ENCODE peak calls at places on chromosomes 12 and 14, in five cellular contexts. D, O, Y, B and K are unnamed samples. For H3K4me1, the result is how much of the 10 kb centered on the place peaks cover.

GRCh38 chr12:64102339-64102738 is 119.8 kb downstream of the KICS2 start:
- DNase-seq in D (no peak), O (no peak), B (no peak), Y (no peak), K (no peak)

GRCh38 chr12:65657635-65658034 is 166.6 kb upstream of the HMGA2 start:
- DNase-seq in B (no peak), O (no peak), D (no peak), Y (no peak), K (no peak)

GRCh38 chr12:95326450-95326849 is 108.8 kb downstream of the VEZT start:
- DNase-seq in D (no peak), Y (no peak), O (no peak), B (no peak), K (no peak)

GRCh38 chr14:94213021-94213420 is 38.9 kb downstream of the PPP4R4 start:
- DNase-seq in Y (no peak), D (no peak), B (no peak), O (no peak), K (no peak)

GRCh38 chr12:26043139-26044006 is 81.5 kb downstream of the BHLHE41 start:
- DNase-seq in D (no peak), Y (no peak), B (no peak), O (no peak), K (no peak)

GRCh38 chr12:56224102-56224701 is at the start of gene NABP2:
- DNase-seq in O (peak), Y (peak), B (peak), D (peak), K (peak)

GRCh38 chr14:22918519-22918808 is 485 bp downstream of the RBM23 start:
- DNase-seq in Y (no peak), D (no peak), B (no peak), O (no peak), K (no peak)

GRCh38 chr12:115354007-115354452 is 670.1 kb upstream of the TBX3 start:
- DNase-seq in D (peak), Y (no peak), O (peak), B (peak), K (peak)

GRCh38 chr14:95490727-95491451 is 25.6 kb downstream of the SYNE3 start:
- DNase-seq in B (peak), Y (no peak), O (no peak), D (peak), K (no peak)

GRCh38 chr12:104219361-104219892 is 3.8 kb downstream of the TXNRD1 start:
- DNase-seq in O (peak), D (no peak), B (no peak), Y (no peak), K (no peak)

GRCh38 chr12:58156697-58157096 is 215.3 kb downstream of the ATP23 start:
- DNase-seq in B (no peak), O (no peak), Y (no peak), D (no peak), K (no peak)

GRCh38 chr14:39005044-39005736 is 97.8 kb downstream of the SEC23A start:
- DNase-seq in Y (no peak), B (no peak), D (no peak), O (no peak), K (no peak)

GRCh38 chr12:85155791-85156190 is 119.6 kb downstream of the LRRIQ1 start:
- DNase-seq in Y (no peak), D (no peak), O (no peak), B (no peak), K (no peak)

GRCh38 chr12:46409342-46409741 is 36.8 kb upstream of the SLC38A2 start:
- DNase-seq in Y (no peak), D (no peak), B (no peak), O (no peak), K (no peak)

GRCh38 chr12:11705010-11705409 is 55.5 kb downstream of the ETV6 start:
- DNase-seq in O (no peak), D (no peak), Y (no peak), B (no peak), K (no peak)

GRCh38 chr14:74945261-74945851 is 10.0 kb downstream of the PGF start:
- DNase-seq in B (peak), O (no peak), D (no peak), Y (no peak), K (peak)

GRCh38 chr12:92543872-92544271 is 158.9 kb upstream of the PLEKHG7 start:
- DNase-seq in O (no peak), Y (no peak), B (no peak), D (no peak), K (no peak)

GRCh38 chr12:76384560-76384959 is 36.3 kb upstream of the BBS10 start:
- DNase-seq in B (peak), O (no peak), Y (no peak), D (no peak), K (no peak)

GRCh38 chr12:79344855-79345840 is 345.6 kb downstream of the PAWR start:
- DNase-seq in B (no peak), D (no peak), Y (no peak), O (peak), K (no peak)

GRCh38 chr12:112891093-112892024 is 15.4 kb upstream of the OAS1 start:
- DNase-seq in B (no peak), O (peak), D (no peak), Y (no peak), K (no peak)

GRCh38 chr14:99256483-99256874 is 15.5 kb downstream of the BCL11B start:
- DNase-seq in O (no peak), B (no peak), D (no peak), Y (no peak), K (peak)

GRCh38 chr12:47554046-47554653 is 151.7 kb downstream of the RPAP3 start:
- DNase-seq in B (no peak), O (no peak), D (no peak), Y (no peak), K (no peak)

GRCh38 chr14:105701456-105702274 is 175.3 kb downstream of the TMEM121 start:
- DNase-seq in D (no peak), Y (no peak), B (no peak), O (no peak), K (peak)

GRCh38 chr14:77008541-77008940 is 20.0 kb downstream of the IRF2BPL start:
- DNase-seq in D (no peak), Y (no peak), O (no peak), B (no peak), K (no peak)

GRCh38 chr14:94640721-94641631 is 28.8 kb downstream of the SERPINA3 start:
- DNase-seq in D (no peak), Y (no peak), O (no peak), B (no peak), K (no peak)

GRCh38 chr12:132296063-132296462 is 33.3 kb downstream of the GALNT9 start:
- DNase-seq in D (no peak), O (no peak), B (no peak), Y (no peak), K (no peak)

GRCh38 chr14:57245941-57246340 is 22.8 kb downstream of the EXOC5 start:
- DNase-seq in O (no peak), D (no peak), B (no peak), Y (no peak), K (no peak)

GRCh38 chr14:59044707-59045106 is 143.8 kb upstream of the DAAM1 start:
- DNase-seq in O (no peak), B (no peak), Y (no peak), D (no peak), K (no peak)

GRCh38 chr14:103281496-103282231 is 52.4 kb upstream of the EIF5 start:
- DNase-seq in B (peak), D (peak), O (peak), Y (peak), K (no peak)

GRCh38 chr14:103578401-103579075 is 15.8 kb downstream of the COA8 start:
- DNase-seq in O (no peak), B (no peak), Y (no peak), D (no peak), K (no peak)

GRCh38 chr12:75900781-75901254 is 130.8 kb downstream of the PHLDA1 start:
- DNase-seq in Y (no peak), D (no peak), O (no peak), B (no peak), K (no peak)

GRCh38 chr12:113277511-113277910 is 56.2 kb downstream of the TPCN1 start:
- DNase-seq in D (no peak), O (no peak), Y (no peak), B (no peak), K (no peak)

GRCh38 chr14:99454246-99454645 is 26.4 kb downstream of the SETD3 start:
- DNase-seq in B (no peak), O (no peak), Y (no peak), D (no peak), K (no peak)

GRCh38 chr14:61475316-61475715 is 153.9 kb downstream of the PRKCH start:
- DNase-seq in D (no peak), O (peak), B (no peak), Y (no peak), K (no peak)

GRCh38 chr14:53227154-53227718 is 74.1 kb upstream of the DDHD1 start:
- DNase-seq in B (no peak), Y (no peak), D (no peak), O (no peak), K (no peak)

GRCh38 chr14:105999361-106000028 is 473.1 kb downstream of the TMEM121 start:
- DNase-seq in O (peak), B (no peak), D (no peak), Y (peak), K (no peak)

GRCh38 chr12:29782285-29782820 is 1.4 kb downstream of the TMTC1 start:
- DNase-seq in Y (no peak), O (peak), D (no peak), B (peak), K (no peak)

GRCh38 chr12:2974560-2974971 is 15.4 kb downstream of the TEAD4 start:
- DNase-seq in O (no peak), B (peak), Y (no peak), D (no peak), K (no peak)

DNA sequence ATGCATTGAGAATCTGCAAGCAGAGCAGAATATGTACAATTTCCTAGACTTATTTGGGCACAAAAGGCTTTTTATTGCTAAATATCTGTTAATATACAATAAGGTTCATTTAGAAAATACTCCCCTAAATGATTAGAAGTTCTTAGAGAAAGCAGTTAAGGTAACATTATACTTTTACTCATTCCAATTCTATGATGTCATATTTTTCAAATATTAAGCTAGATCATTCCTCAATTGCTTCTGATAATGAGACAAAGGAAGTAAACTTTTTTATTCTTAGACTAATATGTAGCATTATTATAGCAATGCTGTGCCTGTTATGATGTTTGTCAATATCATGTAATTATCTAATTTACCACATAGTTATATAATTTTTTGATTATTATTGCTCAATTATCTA is 447.0 kb downstream of the SLC16A7 start:
- DNase-seq in Y (no peak), O (no peak), D (no peak), B (no peak), K (no peak)
- H3K4me1 ChIP-seq in Y (under half), O (under half), D (under half), B (under half), K (under half)

GRCh38 chr12:5066251-5066650 is 22.6 kb downstream of the KCNA5 start:
- DNase-seq in B (no peak), O (no peak), Y (no peak), D (no peak), K (no peak)
- H3K27ac ChIP-seq in B (no peak), O (no peak), Y (no peak), D (no peak), K (peak)

DNA sequence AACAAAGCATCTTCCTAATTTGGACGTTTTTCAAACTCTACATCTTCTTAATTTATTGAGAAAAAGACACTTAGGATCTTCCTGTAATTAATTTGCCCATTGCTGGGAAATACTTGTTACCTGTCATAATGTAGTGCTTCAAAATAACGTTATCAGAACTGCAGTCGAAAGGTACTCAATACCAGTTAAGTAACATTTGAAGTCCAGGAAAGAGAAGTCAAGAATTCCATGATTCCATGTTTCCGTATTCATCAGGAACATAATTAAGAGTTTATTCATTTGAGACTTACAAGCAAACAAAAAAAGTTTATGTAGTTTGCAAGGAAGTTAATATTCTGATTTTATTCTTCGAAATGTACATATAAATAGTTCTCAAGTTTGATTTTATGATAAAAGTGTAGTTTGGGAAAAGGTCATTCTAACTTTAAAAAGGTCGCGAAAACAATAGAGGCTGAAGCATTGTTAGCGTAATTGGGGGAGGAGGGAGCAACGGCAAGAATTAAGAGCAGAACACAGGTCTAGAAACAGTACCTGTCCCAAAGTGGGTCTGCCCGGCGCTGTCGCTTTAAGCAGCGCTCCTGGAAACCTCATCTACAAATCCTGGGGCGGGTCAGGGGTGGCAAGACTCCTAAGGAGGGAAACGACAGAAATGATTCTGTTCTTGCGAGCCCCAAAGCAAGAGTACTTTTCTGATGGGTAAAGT is 1.2 kb upstream of the KCNMB4 start:
- DNase-seq in Y (no peak), B (no peak), D (no peak), O (no peak), K (no peak)
- H3K4me3 ChIP-seq in Y (peak), B (peak), D (no peak), O (peak), K (peak)

GRCh38 chr12:4143909-4144308 is 129.7 kb upstream of the CCND2 start:
- DNase-seq in D (no peak), Y (no peak), B (no peak), O (no peak), K (no peak)

GRCh38 chr12:4147051-4147481 is 126.5 kb upstream of the CCND2 start:
- DNase-seq in Y (no peak), D (no peak), O (no peak), B (no peak), K (no peak)

GRCh38 chr12:4145990-4146859 is 127.3 kb upstream of the CCND2 start:
- DNase-seq in Y (no peak), D (no peak), B (no peak), O (no peak), K (no peak)

GRCh38 chr12:4141344-4142270 is 132.0 kb upstream of the CCND2 start:
- DNase-seq in B (no peak), O (no peak), D (no peak), Y (no peak), K (peak)

DNA sequence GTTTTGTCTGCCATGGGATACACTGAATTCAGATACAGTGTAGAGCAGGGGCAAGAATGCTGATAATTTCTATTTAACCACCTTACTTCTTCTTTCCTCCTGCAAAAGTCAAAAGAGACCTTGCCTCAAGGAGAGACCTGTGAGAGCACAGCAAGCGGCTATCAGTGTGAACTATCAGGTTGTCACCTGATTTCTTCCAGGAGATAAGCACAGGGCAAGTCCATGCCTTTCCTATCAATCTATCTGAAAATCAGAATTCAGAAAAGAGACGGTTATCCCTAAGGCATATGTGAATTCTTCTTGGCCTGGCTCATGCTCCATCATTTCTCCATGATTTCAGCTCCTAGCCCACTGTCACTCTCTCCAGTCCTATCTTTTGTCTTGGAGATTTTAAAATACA is 128.9 kb upstream of the CCND2 start:
- DNase-seq in O (no peak), Y (no peak), D (no peak), B (no peak), K (no peak)
- H3K4me1 ChIP-seq in O (under half), Y (under half), D (under half), B (under half), K (under half)